ENCODE peak calls at places on chromosomes 13 and 19, in four cellular contexts. N is Peyer's patch, A is hepatocyte, U is heart left ventricle. K is an unnamed sample. For H3K4me1, the result is how much of the 10 kb centered on the place peaks cover.

GRCh38 chr13:44199627-44200207 is 173.9 kb upstream of the SERP2 start:
- DNase-seq in N (no peak), A (peak), U (no peak), K (no peak)

GRCh38 chr13:27712421-27712820 is 79.9 kb upstream of the GSX1 start:
- DNase-seq in U (no peak), N (peak), A (peak), K (peak)

GRCh38 chr13:112450567-112451240 is 74.5 kb downstream of the SPACA7 start:
- DNase-seq in U (no peak), A (no peak), N (no peak), K (no peak)

GRCh38 chr19:10812902-10813404 is 23.1 kb downstream of the TMED1 start:
- DNase-seq in N (no peak), A (peak), U (no peak), K (no peak)

GRCh38 chr13:92967923-92968322 is 258.7 kb upstream of the GPC6 start:
- DNase-seq in N (no peak), U (no peak), A (no peak), K (no peak)

GRCh38 chr13:67235265-67235664 is 5.1 kb upstream of the PCDH9 start:
- DNase-seq in A (no peak), U (no peak), N (no peak), K (no peak)

GRCh38 chr13:69761581-69761980 is 346.0 kb upstream of the ATXN8OS start:
- DNase-seq in A (no peak), U (no peak), N (no peak), K (no peak)

GRCh38 chr19:17886515-17886914 is 14.8 kb downstream of the SLC5A5 start:
- DNase-seq in U (no peak), N (no peak), A (no peak), K (no peak)

GRCh38 chr13:110471156-110471832 is 90.2 kb downstream of the RAB20 start:
- DNase-seq in A (no peak), U (no peak), N (peak), K (no peak)

GRCh38 chr13:20219585-20219984 is 12.5 kb downstream of the GJB6 start:
- DNase-seq in A (no peak), N (no peak), U (no peak), K (no peak)

GRCh38 chr19:11887618-11888531 is at the start of gene ZNF69:
- DNase-seq in A (peak), N (peak), U (peak), K (peak)

GRCh38 chr19:27776020-27776419 is 1436.9 kb downstream of the UQCRFS1 start:
- DNase-seq in N (no peak), U (no peak), A (no peak), K (no peak)

GRCh38 chr19:47730910-47731309 is 14.4 kb upstream of the NOP53 start:
- DNase-seq in U (no peak), N (no peak), A (no peak), K (no peak)
- H3K4me1 ChIP-seq in U (under half), N (under half), A (under half), K (under half)

DNA sequence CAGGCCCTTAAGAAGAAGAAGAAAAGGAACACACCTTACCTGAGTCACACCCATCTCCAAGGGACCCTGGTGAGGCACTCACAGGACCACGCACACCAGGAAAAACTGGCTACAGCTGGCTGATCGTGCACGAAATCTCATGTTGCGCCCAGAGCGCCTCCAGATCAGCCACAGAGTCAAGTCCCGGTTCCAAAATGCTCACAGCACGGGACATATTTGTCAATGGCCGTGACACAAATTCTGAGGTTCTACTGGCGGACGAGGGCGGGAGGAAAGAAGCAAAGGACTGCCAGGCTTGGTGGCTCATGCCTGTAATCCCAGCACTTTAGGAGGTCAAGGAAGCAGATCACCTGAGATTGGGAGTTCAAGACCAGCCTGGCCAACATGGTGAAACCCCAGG is 21.5 kb downstream of the SH3GL1 start:
- DNase-seq in U (no peak), A (no peak), N (no peak), K (no peak)
- H3K4me1 ChIP-seq in U (half or more), A (under half), N (half or more), K (under half)

DNA sequence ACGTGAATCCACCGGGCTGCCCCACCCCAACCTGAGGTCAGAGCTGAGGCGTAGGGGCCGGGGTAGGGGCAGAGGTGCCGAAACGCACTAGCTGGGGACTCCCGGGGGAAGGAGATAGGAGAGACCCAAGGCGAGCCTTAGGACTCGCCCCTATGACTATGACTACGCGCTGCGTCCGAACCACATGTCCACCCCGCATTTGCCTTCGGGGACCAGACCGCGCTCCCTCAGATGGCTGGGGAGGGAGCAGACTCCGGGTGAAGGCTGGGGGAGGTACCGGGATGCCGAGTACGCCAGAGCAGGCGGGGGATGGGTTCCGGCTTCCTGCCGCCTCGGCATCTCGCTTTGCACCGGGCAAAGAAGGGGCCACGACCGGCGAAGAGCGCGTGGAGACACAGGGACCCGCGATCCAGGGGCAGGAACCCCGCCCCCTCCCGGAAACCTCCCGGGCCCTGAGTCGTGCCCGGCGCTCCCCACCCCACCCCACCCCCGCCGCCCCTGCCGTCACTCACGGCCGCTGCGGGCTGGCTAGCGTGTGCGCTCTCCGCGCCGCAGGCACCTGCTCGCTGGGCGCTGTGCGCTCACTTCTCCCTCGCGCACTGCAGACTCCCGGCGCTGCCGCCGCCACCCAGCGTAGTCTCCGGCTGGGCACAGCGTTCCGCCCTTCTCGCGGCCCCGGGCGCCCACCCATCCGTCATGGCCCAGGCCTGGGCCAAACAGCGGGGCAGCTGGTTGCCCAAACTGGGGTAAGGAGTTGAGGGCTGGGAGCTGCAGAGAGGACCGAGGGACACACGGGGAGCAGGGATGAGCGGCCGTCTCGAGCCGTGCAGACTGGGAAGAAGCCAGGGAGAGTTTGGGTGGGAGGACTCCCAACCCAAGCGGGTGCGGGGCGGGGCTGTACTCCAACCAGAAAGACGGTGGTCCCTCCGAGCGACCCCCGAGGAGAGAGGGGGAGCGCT is 603 bp upstream of the VSTM2B start:
- DNase-seq in N (no peak), U (no peak), A (no peak), K (no peak)
- H3K4me1 ChIP-seq in N (under half), U (under half), A (under half), K (under half)

DNA sequence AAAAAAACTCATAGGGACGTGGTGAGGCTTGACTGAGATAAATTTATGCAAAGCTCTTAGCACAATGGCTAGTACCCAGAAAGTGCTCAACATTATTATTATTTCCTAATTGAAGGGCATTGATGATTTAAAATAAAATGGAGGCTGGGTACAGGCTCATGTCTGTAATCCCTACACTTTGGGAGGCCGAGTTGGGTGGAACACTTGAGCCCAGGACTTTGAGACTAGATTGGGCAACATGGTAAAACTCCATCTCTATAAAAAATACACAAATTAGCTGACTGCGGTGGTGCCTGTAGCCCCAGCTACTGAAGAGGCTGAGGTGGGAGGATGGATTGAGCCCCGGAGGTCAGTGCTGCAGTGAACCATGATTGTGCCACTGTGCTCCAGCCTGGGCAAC is 49.6 kb downstream of the LRCH1 start:
- DNase-seq in N (no peak), U (no peak), A (no peak), K (no peak)
- H3K4me1 ChIP-seq in N (under half), U (half or more), A (under half), K (under half)

DNA sequence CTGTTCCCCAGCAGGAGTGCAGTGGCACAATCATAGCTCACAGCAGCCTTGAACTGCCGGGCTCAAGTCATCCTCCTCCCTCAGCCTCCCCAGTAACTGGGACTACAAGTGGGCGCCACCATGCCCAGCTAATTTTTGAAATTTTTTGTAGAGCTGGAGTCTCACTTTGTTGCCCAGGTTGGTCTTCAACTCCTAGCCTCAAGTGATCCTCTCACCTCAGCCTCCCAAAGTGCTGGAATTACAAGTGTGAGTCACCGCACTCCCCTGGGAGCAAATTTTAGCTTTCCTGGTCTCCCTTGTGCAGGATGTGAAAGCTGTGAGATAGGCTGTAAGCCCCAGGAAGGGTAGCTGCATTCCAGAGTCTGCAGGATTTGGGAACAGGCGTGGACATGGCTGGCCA is 5.4 kb upstream of the GARRE1 start:
- DNase-seq in U (no peak), A (no peak), N (peak), K (no peak)
- H3K4me1 ChIP-seq in U (under half), A (under half), N (under half), K (under half)

GRCh38 chr19:38665950-38666661 is 18.7 kb downstream of the ACTN4 start:
- DNase-seq in U (peak), N (no peak), A (peak), K (peak)

GRCh38 chr19:38664503-38665211 is 17.2 kb downstream of the ACTN4 start:
- DNase-seq in U (no peak), N (no peak), A (no peak), K (no peak)

GRCh38 chr19:38666662-38667448 is 19.4 kb downstream of the ACTN4 start:
- DNase-seq in U (peak), N (peak), A (peak), K (peak)

GRCh38 chr19:38663957-38664502 is 16.6 kb downstream of the ACTN4 start:
- DNase-seq in U (peak), A (no peak), N (no peak), K (no peak)

DNA sequence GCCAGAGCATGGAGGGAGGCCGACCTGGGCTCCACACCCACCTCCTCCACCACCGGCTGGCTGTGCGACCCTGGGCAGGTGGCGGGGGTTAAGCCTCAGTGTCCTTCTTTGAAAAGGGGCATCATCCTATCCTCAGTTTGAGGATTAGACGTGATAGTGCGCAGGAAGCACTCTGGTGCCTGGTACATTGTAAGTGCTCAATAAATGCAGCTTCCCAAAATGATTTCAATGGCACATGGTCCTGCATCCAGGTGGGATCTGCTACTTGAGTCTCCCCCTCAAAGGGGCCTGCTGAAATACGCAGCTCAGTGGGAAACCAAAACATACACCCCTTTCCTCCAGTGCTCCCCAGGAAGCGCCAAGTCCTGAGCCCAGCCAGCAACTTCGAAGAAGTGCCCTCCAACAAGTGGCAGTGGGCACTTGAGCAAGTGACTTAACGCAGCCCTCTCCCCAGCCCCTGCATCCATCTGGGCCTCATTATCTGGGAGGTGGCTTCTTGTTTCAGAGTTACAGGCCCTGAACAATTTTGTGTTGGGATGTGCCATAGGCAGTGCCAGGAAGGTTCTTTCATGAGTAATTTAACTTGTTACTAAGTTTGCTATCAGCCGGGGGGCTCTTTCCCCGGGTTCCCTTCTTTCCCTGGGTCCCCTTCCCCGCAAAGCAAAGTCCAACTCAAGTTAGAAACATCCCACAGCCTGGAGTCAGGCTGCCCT is 17.9 kb downstream of the ACTN4 start:
- DNase-seq in U (no peak), N (no peak), A (no peak), K (no peak)
- H3K4me1 ChIP-seq in U (half or more), N (under half), A (half or more), K (half or more)

DNA sequence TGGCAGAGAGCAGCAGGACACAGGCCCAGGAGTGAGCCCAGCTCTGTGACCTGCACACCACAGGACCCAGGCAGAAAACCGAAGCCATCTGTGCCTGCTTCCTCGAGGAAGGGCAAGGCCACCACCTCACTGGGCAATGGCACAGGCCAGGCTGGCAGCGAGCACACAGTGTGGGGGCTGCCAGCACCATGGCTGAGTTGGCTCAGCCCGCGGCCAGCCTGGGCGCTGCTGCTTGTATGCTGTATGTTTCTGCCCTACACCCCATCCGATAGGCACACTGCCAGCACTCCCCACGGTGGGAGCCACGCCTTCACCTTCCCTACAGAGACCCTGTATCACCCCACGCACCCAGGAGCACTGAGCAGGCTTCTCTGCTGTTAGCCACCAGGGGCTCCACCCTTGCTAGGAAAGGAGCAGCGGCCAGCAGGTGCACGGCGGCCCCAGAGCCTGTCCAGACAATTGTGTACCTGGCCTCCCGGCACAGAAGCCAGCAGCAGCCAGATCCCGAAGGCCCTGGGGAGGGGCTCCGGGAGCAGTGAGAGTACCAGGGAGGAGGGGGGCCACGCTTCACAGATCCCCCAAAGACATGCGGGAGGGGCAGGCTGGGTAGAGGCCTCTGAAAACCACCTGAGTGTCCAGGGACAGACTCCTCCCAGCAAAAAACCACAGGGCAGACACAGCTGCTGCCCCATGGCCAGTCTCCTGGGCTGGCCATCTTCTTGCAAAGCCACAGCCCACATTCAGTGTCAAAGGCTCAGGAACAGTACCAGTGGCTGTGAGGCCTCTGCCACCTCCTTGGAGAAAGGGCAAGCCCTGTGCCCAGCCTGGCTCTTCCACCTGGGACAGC is 56.1 kb downstream of the MLLT1 start:
- DNase-seq in U (peak), N (no peak), A (no peak), K (no peak)
- H3K4me1 ChIP-seq in U (under half), N (under half), A (under half), K (under half)

K was measured in cardiac muscle cell.